ENCODE peak calls at places on chromosomes 13 and 19, in five cellular contexts. P is activated naive CD4-positive, alpha-beta T cell treated with anti-CD3 and anti-CD28 coated beads, Interleukin-2, amount 50 U/mL, for 72 hours; L is memory B cell; R is left lung; O is lower lobe of right lung. V is an unnamed sample.

GRCh38 chr13:49371943-49372636 is 71.8 kb downstream of the CAB39L start:
- ATAC-seq in P (no peak), L (peak), R (peak), O (no peak), V (no peak)

GRCh38 chr19:18476507-18477041 is 38.6 kb upstream of the ISYNA1 start:
- ATAC-seq in P (no peak), L (no peak), R (no peak), O (no peak), V (no peak)

GRCh38 chr13:41938918-41939317 is 22.0 kb downstream of the VWA8 start:
- ATAC-seq in P (no peak), L (no peak), R (no peak), O (no peak), V (no peak)

GRCh38 chr13:48214519-48215121 is 18.4 kb upstream of the ITM2B start:
- ATAC-seq in P (peak), L (no peak), R (no peak), O (no peak), V (no peak)

GRCh38 chr19:51027126-51027806 is 850 bp upstream of the KLK11 start:
- ATAC-seq in P (no peak), L (no peak), R (no peak), O (no peak), V (no peak)

GRCh38 chr19:52211926-52212571 is 22.2 kb downstream of the PPP2R1A start:
- ATAC-seq in P (no peak), L (no peak), R (no peak), O (no peak), V (no peak)

GRCh38 chr19:37218592-37218935 is 550 bp downstream of the ZNF383 start:
- ATAC-seq in P (peak), L (no peak), R (peak), O (no peak), V (no peak)

GRCh38 chr13:43433691-43434121 is 353.1 kb downstream of the ENOX1 start:
- ATAC-seq in P (no peak), L (no peak), R (no peak), O (no peak), V (no peak)

V was measured in gastroesophageal sphincter.